ENCODE peak calls at places on chromosomes 11 and 22, in ten cellular contexts. E is GM12865; H is CD4-positive, CD25-positive, alpha-beta regulatory T cell; J is choroid plexus epithelial cell; N is CD8-positive, alpha-beta T cell; O is AG04449; U is coronary artery; V is prostate gland; S is fibroblast of lung; R is dorsolateral prefrontal cortex. T is an unnamed sample.

GRCh38 chr11:129728571-129728970 is 87.1 kb upstream of the TMEM45B start:
- DNase-seq in E (no peak), H (no peak), J (no peak), N (no peak), O (no peak), U (no peak), V (no peak), S (no peak), R (no peak), T (peak)

GRCh38 chr22:35743466-35743865 is 25.8 kb downstream of the APOL5 start:
- DNase-seq in E (no peak), H (no peak), J (peak), N (no peak), O (no peak), U (no peak), V (no peak), S (peak), R (no peak), T (no peak)

GRCh38 chr11:11329062-11329806 is 23.8 kb downstream of the CSNK2A3 start:
- DNase-seq in E (no peak), H (no peak), J (no peak), N (no peak), O (no peak), U (no peak), V (no peak), S (no peak), R (no peak), T (no peak)

GRCh38 chr11:22920939-22921565 is 60.8 kb upstream of the CCDC179 start:
- DNase-seq in E (peak), H (no peak), J (peak), N (no peak), O (peak), U (no peak), V (peak), S (peak), R (no peak), T (peak)

GRCh38 chr11:61959026-61959608 is 8.3 kb downstream of the FTH1 start:
- DNase-seq in E (no peak), H (no peak), J (no peak), N (no peak), O (no peak), U (no peak), V (no peak), S (no peak), R (peak), T (no peak)

GRCh38 chr11:107592813-107593212 is 1.9 kb downstream of the ELMOD1 start:
- DNase-seq in E (no peak), H (no peak), J (no peak), N (no peak), O (no peak), U (no peak), V (no peak), S (peak), R (no peak), T (no peak)

GRCh38 chr22:22410121-22410520 is 98.4 kb downstream of the ZNF280B start:
- DNase-seq in E (peak), H (no peak), J (no peak), N (peak), O (no peak), U (no peak), V (no peak), S (no peak), R (no peak), T (peak)

GRCh38 chr22:22799561-22799960 is 88.1 kb upstream of the IGLL5 start:
- DNase-seq in E (no peak), H (no peak), J (no peak), N (no peak), O (no peak), U (no peak), V (no peak), S (no peak), R (no peak), T (no peak)

GRCh38 chr22:42376721-42377177 is 55.5 kb downstream of the NFAM1 start:
- DNase-seq in E (peak), H (no peak), J (peak), N (no peak), O (no peak), U (no peak), V (no peak), S (peak), R (no peak), T (no peak)

GRCh38 chr11:12680246-12680939 is 6.2 kb downstream of the TEAD1 start:
- DNase-seq in E (peak), H (peak), J (peak), N (no peak), O (peak), U (peak), V (peak), S (peak), R (peak), T (peak)

GRCh38 chr11:134530826-134531225 is 118.8 kb upstream of the B3GAT1 start:
- DNase-seq in E (no peak), H (no peak), J (no peak), N (no peak), O (no peak), U (peak), V (no peak), S (no peak), R (peak), T (no peak)

GRCh38 chr22:44281706-44282637 is 30.8 kb downstream of the SHISAL1 start:
- DNase-seq in E (no peak), H (no peak), J (no peak), N (no peak), O (no peak), U (no peak), V (no peak), S (no peak), R (no peak), T (no peak)

GRCh38 chr22:42360348-42360747 is 71.9 kb downstream of the NFAM1 start:
- DNase-seq in E (no peak), H (no peak), J (no peak), N (no peak), O (no peak), U (no peak), V (peak), S (no peak), R (no peak), T (no peak)

GRCh38 chr11:35237860-35238715 is 99.1 kb downstream of the CD44 start:
- DNase-seq in E (peak), H (peak), J (peak), N (peak), O (no peak), U (no peak), V (no peak), S (peak), R (no peak), T (peak)

GRCh38 chr11:35531246-35531645 is 5.8 kb upstream of the PAMR1 start:
- DNase-seq in E (no peak), H (no peak), J (no peak), N (no peak), O (no peak), U (no peak), V (no peak), S (no peak), R (no peak), T (no peak)

GRCh38 chr11:113457784-113458183 is 17.4 kb downstream of the DRD2 start:
- DNase-seq in E (no peak), H (no peak), J (no peak), N (no peak), O (no peak), U (no peak), V (no peak), S (no peak), R (no peak), T (no peak)

GRCh38 chr11:114685097-114685496 is 6.8 kb downstream of the NXPE2 start:
- DNase-seq in E (no peak), H (no peak), J (no peak), N (no peak), O (no peak), U (no peak), V (no peak), S (no peak), R (no peak), T (no peak)

GRCh38 chr22:36453266-36453607 is 28.2 kb downstream of the TXN2 start:
- DNase-seq in E (peak), H (no peak), J (no peak), N (no peak), O (no peak), U (no peak), V (no peak), S (no peak), R (no peak), T (no peak)

GRCh38 chr11:94997437-94997836 is 23.9 kb downstream of the KDM4D start:
- DNase-seq in E (no peak), H (no peak), J (no peak), N (no peak), O (no peak), U (no peak), V (no peak), S (no peak), R (no peak), T (no peak)

GRCh38 chr11:88475991-88476418 is 138.5 kb upstream of the CTSC start:
- DNase-seq in E (no peak), H (no peak), J (no peak), N (no peak), O (no peak), U (no peak), V (no peak), S (no peak), R (no peak), T (no peak)
- H3K4me3 ChIP-seq in E (no peak), H (no peak), J (no peak), N (no peak), O (no peak), U (no peak), V (no peak), S (no peak), R (no peak), T (no peak)

GRCh38 chr22:46122511-46122971 is 27.8 kb upstream of the PPARA start:
- DNase-seq in E (peak), H (peak), J (peak), N (peak), O (no peak), U (no peak), V (no peak), S (peak), R (peak), T (peak)
- H3K4me3 ChIP-seq in E (no peak), H (no peak), J (peak), N (no peak), O (no peak), U (peak), V (no peak), S (no peak), R (no peak), T (no peak)

GRCh38 chr22:33539202-33539901 is 380.9 kb downstream of the LARGE1 start:
- DNase-seq in E (no peak), H (no peak), J (no peak), N (no peak), O (no peak), U (no peak), V (no peak), S (no peak), R (no peak), T (no peak)
- H3K4me3 ChIP-seq in E (no peak), H (no peak), J (no peak), N (no peak), O (no peak), U (no peak), V (no peak), S (no peak), R (no peak), T (no peak)

GRCh38 chr11:67356867-67357561 is 3.7 kb upstream of the POLD4 start:
- DNase-seq in E (peak), H (peak), J (peak), N (peak), O (no peak), U (peak), V (peak), S (peak), R (peak), T (peak)

GRCh38 chr11:67354314-67355022 is 1.1 kb upstream of the POLD4 start:
- DNase-seq in E (no peak), H (no peak), J (peak), N (no peak), O (peak), U (peak), V (no peak), S (peak), R (no peak), T (no peak)

GRCh38 chr11:67356551-67356866 is 3.2 kb upstream of the POLD4 start:
- DNase-seq in E (no peak), H (no peak), J (no peak), N (no peak), O (no peak), U (no peak), V (no peak), S (no peak), R (no peak), T (no peak)

GRCh38 chr11:67355023-67355793 is 1.9 kb upstream of the POLD4 start:
- DNase-seq in E (no peak), H (no peak), J (no peak), N (no peak), O (no peak), U (peak), V (no peak), S (no peak), R (no peak), T (no peak)

DNA sequence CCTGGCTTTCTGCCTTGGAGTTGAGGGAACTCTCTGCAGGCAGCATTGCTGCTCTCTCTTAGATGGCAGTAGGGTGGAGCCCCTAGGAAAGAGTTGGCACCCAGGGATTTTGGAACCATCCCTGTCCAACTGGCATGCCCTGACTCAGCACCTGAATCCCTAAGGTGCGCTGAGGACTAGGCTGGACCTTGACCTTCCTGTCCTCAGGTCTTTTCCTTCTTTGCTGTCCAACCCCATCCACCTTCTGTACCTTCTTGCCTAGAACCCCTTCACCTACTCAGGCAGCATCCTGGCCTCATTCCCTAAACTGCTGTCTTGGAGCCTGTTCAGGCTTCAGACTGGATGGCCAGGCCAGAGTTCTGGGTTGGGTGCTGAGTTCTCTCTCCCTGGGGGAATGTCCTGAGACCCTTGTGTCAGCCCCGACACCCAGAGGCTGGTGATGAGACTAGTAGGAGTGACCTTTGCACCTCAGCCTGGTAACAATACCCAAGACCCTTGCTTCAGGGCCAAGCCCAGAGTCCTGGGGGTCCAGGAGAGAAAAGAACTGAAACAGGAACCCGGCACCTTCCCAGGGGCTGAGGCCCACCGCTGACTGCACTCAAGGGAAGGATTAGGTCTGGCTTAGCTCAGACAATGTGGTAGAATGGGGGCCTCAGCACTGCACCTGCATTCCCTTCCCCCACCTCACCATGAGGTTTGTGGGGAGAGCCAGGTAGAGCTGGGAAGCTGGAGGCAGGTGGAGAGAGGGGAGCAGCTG is 2.6 kb upstream of the POLD4 start:
- DNase-seq in E (no peak), H (no peak), J (no peak), N (no peak), O (no peak), U (peak), V (no peak), S (no peak), R (no peak), T (no peak)
- H3K4me3 ChIP-seq in E (peak), H (no peak), J (no peak), N (no peak), O (no peak), U (no peak), V (no peak), S (no peak), R (no peak), T (no peak)

DNA sequence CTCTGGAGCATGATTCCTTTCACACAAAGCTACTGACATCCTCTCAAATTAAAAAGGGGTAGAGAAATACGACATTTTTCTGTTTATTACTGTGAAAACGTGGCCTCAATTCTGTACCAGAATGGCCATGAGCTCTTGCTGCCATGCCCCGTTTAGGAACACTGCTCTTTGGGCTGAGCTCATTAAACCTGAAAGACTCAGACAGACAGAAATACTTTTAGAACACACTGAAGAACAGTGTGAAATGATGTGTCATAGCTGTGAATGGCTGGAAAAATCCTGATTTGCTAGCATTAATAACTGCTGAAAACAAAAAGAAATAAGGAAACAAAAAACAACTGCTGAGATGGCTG is 32.2 kb upstream of the TMEM135 start:
- DNase-seq in E (no peak), H (no peak), J (no peak), N (no peak), O (no peak), U (no peak), V (no peak), S (no peak), R (no peak), T (no peak)
- H3K4me3 ChIP-seq in E (no peak), H (no peak), J (no peak), N (no peak), O (no peak), U (no peak), V (no peak), S (no peak), R (no peak), T (no peak)

GRCh38 chr22:38271101-38271500 is 1.7 kb downstream of the TMEM184B start:
- DNase-seq in E (no peak), H (no peak), J (no peak), N (no peak), O (no peak), U (no peak), V (no peak), S (no peak), R (no peak), T (no peak)
- H3K4me3 ChIP-seq in E (no peak), H (no peak), J (peak), N (no peak), O (peak), U (peak), V (no peak), S (peak), R (peak), T (no peak)

T was measured in Jurkat, Clone E6-1.